ENCODE peak calls at places on chromosomes 12 and 14, in five cellular contexts. B is stimulated activated CD8-positive, alpha-beta memory T cell treated with anti-CD3 and anti-CD28 coated beads, Interleukin-2, amount 100 ng/mL, for 48 hours; D is fibroblast of the conjunctiva; C is non-pigmented ciliary epithelial cell; F is GM23248. V is an unnamed sample.

GRCh38 chr14:49114161-49114893 is 471.9 kb downstream of the RPS29 start:
- DNase-seq in B (no peak), D (no peak), C (no peak), F (no peak), V (no peak)

GRCh38 chr12:102483466-102483865 is 3.1 kb upstream of the IGF1 start:
- DNase-seq in B (no peak), D (no peak), C (no peak), F (no peak), V (no peak)

GRCh38 chr12:86216591-86216990 is 39.6 kb downstream of the MGAT4C start:
- DNase-seq in B (no peak), D (no peak), C (no peak), F (no peak), V (no peak)

GRCh38 chr12:109621864-109622485 is 48.4 kb downstream of the MVK start:
- DNase-seq in B (no peak), D (no peak), C (no peak), F (no peak), V (no peak)

GRCh38 chr12:30754383-30754749 is 385 bp downstream of the CAPRIN2 start:
- DNase-seq in B (no peak), D (no peak), C (no peak), F (no peak), V (no peak)

GRCh38 chr14:105738638-105739037 is 212.3 kb downstream of the TMEM121 start:
- DNase-seq in B (no peak), D (no peak), C (no peak), F (no peak), V (no peak)

GRCh38 chr12:132443091-132443490 is 46.9 kb upstream of the FBRSL1 start:
- DNase-seq in B (no peak), D (no peak), C (no peak), F (no peak), V (no peak)

GRCh38 chr12:101566318-101566717 is 28.5 kb upstream of the MYBPC1 start:
- DNase-seq in B (peak), D (no peak), C (no peak), F (no peak), V (no peak)

GRCh38 chr14:24473211-24473610 is 30.6 kb upstream of the SDR39U1 start:
- DNase-seq in B (no peak), D (no peak), C (no peak), F (no peak), V (no peak)

GRCh38 chr14:100476012-100476822 is 111.0 kb downstream of the BEGAIN start:
- DNase-seq in B (no peak), D (peak), C (peak), F (peak), V (peak)

GRCh38 chr12:106736051-106736957 is 38.2 kb upstream of the RIC8B start:
- DNase-seq in B (no peak), D (no peak), C (no peak), F (peak), V (no peak)

GRCh38 chr14:31880935-31881334 is 196.2 kb upstream of the ARHGAP5 start:
- DNase-seq in B (no peak), D (peak), C (peak), F (peak), V (peak)

GRCh38 chr14:101878222-101879211 is 85.9 kb upstream of the DYNC1H1 start:
- DNase-seq in B (peak), D (no peak), C (no peak), F (no peak), V (peak)

GRCh38 chr12:51678086-51678724 is 87.2 kb downstream of the SCN8A start:
- DNase-seq in B (no peak), D (peak), C (no peak), F (peak), V (peak)

GRCh38 chr12:106433055-106433454 is 75.5 kb downstream of the POLR3B start:
- DNase-seq in B (no peak), D (no peak), C (no peak), F (no peak), V (no peak)

GRCh38 chr14:50823051-50823762 is 7.8 kb downstream of the NIN start:
- DNase-seq in B (no peak), D (no peak), C (no peak), F (peak), V (peak)

GRCh38 chr14:21634840-21635239 is at the start of gene OR10G2:
- DNase-seq in B (no peak), D (no peak), C (no peak), F (no peak), V (no peak)

GRCh38 chr12:97493729-97494128 is 31.1 kb downstream of the RMST start:
- DNase-seq in B (no peak), D (no peak), C (no peak), F (no peak), V (no peak)

GRCh38 chr14:99556134-99556791 is 47.7 kb downstream of the CCDC85C start:
- DNase-seq in B (no peak), D (no peak), C (no peak), F (no peak), V (no peak)

GRCh38 chr12:111426341-111427185 is 20.8 kb downstream of the SH2B3 start:
- DNase-seq in B (no peak), D (no peak), C (no peak), F (peak), V (peak)

GRCh38 chr12:42482086-42482819 is 107.3 kb downstream of the PRICKLE1 start:
- DNase-seq in B (no peak), D (no peak), C (no peak), F (peak), V (peak)

GRCh38 chr12:121889267-121889624 is 656 bp downstream of the PSMD9 start:
- DNase-seq in B (no peak), D (no peak), C (no peak), F (no peak), V (no peak)

GRCh38 chr14:101241147-101241546 is 320.1 kb upstream of the DIO3 start:
- DNase-seq in B (no peak), D (no peak), C (no peak), F (no peak), V (no peak)

GRCh38 chr12:56221233-56221756 is 427 bp downstream of the RNF41 start:
- DNase-seq in B (no peak), D (peak), C (peak), F (peak), V (peak)

GRCh38 chr14:35385042-35385839 is 19.3 kb downstream of the NFKBIA start:
- DNase-seq in B (no peak), D (peak), C (no peak), F (peak), V (peak)

GRCh38 chr14:76782115-76782884 is 21.0 kb downstream of the VASH1 start:
- DNase-seq in B (no peak), D (no peak), C (no peak), F (no peak), V (no peak)

GRCh38 chr12:46470039-46470627 is 97.6 kb upstream of the SLC38A2 start:
- DNase-seq in B (peak), D (no peak), C (no peak), F (no peak), V (no peak)

GRCh38 chr12:24014853-24015590 is 65.6 kb upstream of the SOX5 start:
- DNase-seq in B (no peak), D (no peak), C (no peak), F (no peak), V (no peak)

GRCh38 chr12:14366211-14366762 is 805 bp downstream of the ATF7IP start:
- DNase-seq in B (no peak), D (no peak), C (no peak), F (peak), V (peak)

GRCh38 chr14:101070540-101071492 is 167.3 kb upstream of the RTL1 start:
- DNase-seq in B (no peak), D (no peak), C (no peak), F (no peak), V (no peak)

GRCh38 chr12:52901715-52902541 is 2.9 kb downstream of the KRT8 start:
- DNase-seq in B (no peak), D (no peak), C (no peak), F (no peak), V (no peak)

V was measured in fibroblast of mammary gland.